ENCODE peak calls at places on chromosomes 11 and 22, in eight cellular contexts. S, M, G, O, K, T, H and E are unnamed samples.

GRCh38 chr11:121932646-121933185 is 183.3 kb downstream of the BLID start:
- DNase-seq in S (no peak), M (no peak), G (no peak), O (no peak), K (no peak), T (no peak), H (no peak), E (no peak)

GRCh38 chr22:47765757-47766156 is 1003.3 kb downstream of the TBC1D22A start:
- DNase-seq in S (no peak), M (no peak), G (no peak), O (no peak), K (no peak), T (no peak), H (no peak), E (no peak)

GRCh38 chr11:119460582-119460981 is 37.6 kb upstream of the THY1 start:
- DNase-seq in S (no peak), M (no peak), G (no peak), O (no peak), K (no peak), T (peak), H (no peak), E (peak)

GRCh38 chr11:10379871-10380568 is 75.0 kb upstream of the AMPD3 start:
- DNase-seq in S (no peak), M (no peak), G (no peak), O (peak), K (no peak), T (no peak), H (no peak), E (no peak)

GRCh38 chr11:69442807-69443137 is 38.7 kb upstream of the LINC01488 start:
- DNase-seq in S (no peak), M (peak), G (no peak), O (no peak), K (no peak), T (no peak), H (peak), E (no peak)

GRCh38 chr11:125164091-125164421 is 495 bp upstream of the PKNOX2 start:
- DNase-seq in S (no peak), M (no peak), G (no peak), O (no peak), K (no peak), T (no peak), H (no peak), E (no peak)

GRCh38 chr11:820655-821512 is 2.2 kb downstream of the PNPLA2 start:
- DNase-seq in S (no peak), M (peak), G (peak), O (peak), K (peak), T (no peak), H (peak), E (no peak)

GRCh38 chr11:19344661-19345518 is 104.1 kb upstream of the E2F8 start:
- DNase-seq in S (no peak), M (no peak), G (peak), O (peak), K (no peak), T (no peak), H (peak), E (no peak)

GRCh38 chr11:36073411-36074203 is 129.7 kb downstream of the LDLRAD3 start:
- DNase-seq in S (no peak), M (peak), G (no peak), O (no peak), K (no peak), T (peak), H (peak), E (peak)

GRCh38 chr11:76077575-76078150 is 128.6 kb downstream of the WNT11 start:
- DNase-seq in S (no peak), M (no peak), G (no peak), O (no peak), K (no peak), T (no peak), H (no peak), E (peak)

GRCh38 chr11:27646051-27646818 is 54.0 kb downstream of the BDNF start:
- DNase-seq in S (no peak), M (no peak), G (no peak), O (no peak), K (no peak), T (no peak), H (peak), E (no peak)

GRCh38 chr22:24106385-24107381 is 74.6 kb upstream of the SUSD2 start:
- DNase-seq in S (peak), M (no peak), G (peak), O (no peak), K (no peak), T (no peak), H (no peak), E (no peak)

GRCh38 chr11:18752502-18752901 is 26.5 kb upstream of the IGSF22 start:
- DNase-seq in S (no peak), M (no peak), G (no peak), O (no peak), K (no peak), T (no peak), H (no peak), E (no peak)

GRCh38 chr11:46290598-46291309 is 13.3 kb downstream of the CREB3L1 start:
- DNase-seq in S (peak), M (peak), G (peak), O (peak), K (no peak), T (peak), H (peak), E (peak)

GRCh38 chr11:33668468-33668825 is 32.2 kb downstream of the C11orf91 start:
- DNase-seq in S (no peak), M (no peak), G (no peak), O (no peak), K (no peak), T (no peak), H (no peak), E (no peak)

GRCh38 chr11:9688716-9689511 is 25.0 kb downstream of the SWAP70 start:
- DNase-seq in S (no peak), M (no peak), G (no peak), O (no peak), K (no peak), T (peak), H (peak), E (peak)

GRCh38 chr11:17386331-17387084 is 2.0 kb downstream of the KCNJ11 start:
- DNase-seq in S (peak), M (peak), G (peak), O (peak), K (peak), T (no peak), H (peak), E (peak)

GRCh38 chr11:130721736-130722135 is 194.5 kb downstream of the SNX19 start:
- DNase-seq in S (no peak), M (no peak), G (no peak), O (no peak), K (no peak), T (no peak), H (no peak), E (peak)

GRCh38 chr11:71518506-71519471 is 8.3 kb upstream of the KRTAP5-7 start:
- DNase-seq in S (no peak), M (no peak), G (no peak), O (no peak), K (no peak), T (no peak), H (no peak), E (no peak)

GRCh38 chr11:44241851-44242250 is 68.1 kb downstream of the ALX4 start:
- DNase-seq in S (no peak), M (no peak), G (no peak), O (no peak), K (no peak), T (no peak), H (peak), E (no peak)

GRCh38 chr22:32775957-32776356 is 25.5 kb upstream of the TIMP3 start:
- DNase-seq in S (no peak), M (no peak), G (no peak), O (peak), K (no peak), T (no peak), H (no peak), E (no peak)

GRCh38 chr11:17014774-17015638 is 792 bp upstream of the PLEKHA7 start:
- DNase-seq in S (no peak), M (no peak), G (peak), O (peak), K (no peak), T (no peak), H (no peak), E (peak)

GRCh38 chr11:28448186-28448585 is 340.0 kb downstream of the METTL15 start:
- DNase-seq in S (no peak), M (no peak), G (no peak), O (peak), K (no peak), T (no peak), H (no peak), E (peak)

GRCh38 chr11:12693485-12694181 is 19.4 kb downstream of the TEAD1 start:
- DNase-seq in S (peak), M (peak), G (peak), O (peak), K (peak), T (peak), H (peak), E (peak)

GRCh38 chr11:65290448-65291165 is 24.1 kb upstream of the CDC42EP2 start:
- DNase-seq in S (peak), M (peak), G (peak), O (peak), K (peak), T (peak), H (peak), E (peak)

GRCh38 chr11:57781529-57781943 is 19.9 kb downstream of the CTNND1 start:
- DNase-seq in S (no peak), M (peak), G (peak), O (no peak), K (no peak), T (no peak), H (peak), E (no peak)

GRCh38 chr11:2576116-2576515 is 123.7 kb downstream of the KCNQ1OT1 start:
- DNase-seq in S (peak), M (peak), G (peak), O (no peak), K (no peak), T (no peak), H (peak), E (no peak)

GRCh38 chr11:94664336-94664735 is 97.2 kb downstream of the PIWIL4 start:
- DNase-seq in S (no peak), M (no peak), G (no peak), O (peak), K (no peak), T (no peak), H (no peak), E (no peak)

GRCh38 chr22:43090130-43090789 is 1.1 kb upstream of the TTLL1 start:
- DNase-seq in S (peak), M (peak), G (peak), O (peak), K (peak), T (no peak), H (peak), E (peak)

GRCh38 chr11:40514124-40514523 is 945.3 kb downstream of the LRRC4C start:
- DNase-seq in S (no peak), M (no peak), G (no peak), O (peak), K (no peak), T (no peak), H (no peak), E (no peak)

GRCh38 chr22:30127749-30128166 is 47.5 kb downstream of the HORMAD2 start:
- DNase-seq in S (no peak), M (no peak), G (no peak), O (peak), K (no peak), T (peak), H (no peak), E (peak)

GRCh38 chr22:31337178-31337577 is 9.0 kb downstream of the PATZ1 start:
- DNase-seq in S (no peak), M (no peak), G (no peak), O (no peak), K (no peak), T (no peak), H (no peak), E (no peak)

GRCh38 chr11:111846640-111847039 is 24.7 kb downstream of the ALG9 start:
- DNase-seq in S (peak), M (no peak), G (no peak), O (no peak), K (no peak), T (peak), H (no peak), E (peak)

GRCh38 chr22:40345271-40345670 is 1.0 kb upstream of the ADSL start:
- DNase-seq in S (no peak), M (no peak), G (peak), O (no peak), K (no peak), T (no peak), H (no peak), E (no peak)

GRCh38 chr22:40340044-40340443 is 6.3 kb upstream of the ADSL start:
- DNase-seq in S (no peak), M (no peak), G (peak), O (no peak), K (no peak), T (no peak), H (no peak), E (no peak)

GRCh38 chr22:40345801-40346177 is 511 bp upstream of the ADSL start:
- DNase-seq in S (no peak), M (peak), G (peak), O (no peak), K (no peak), T (no peak), H (peak), E (no peak)

GRCh38 chr22:40342521-40342920 is 3.8 kb upstream of the ADSL start:
- DNase-seq in S (no peak), M (no peak), G (no peak), O (no peak), K (no peak), T (no peak), H (no peak), E (no peak)

GRCh38 chr22:40341604-40342003 is 4.7 kb upstream of the ADSL start:
- DNase-seq in S (no peak), M (no peak), G (no peak), O (no peak), K (no peak), T (no peak), H (no peak), E (no peak)
- H3K27ac ChIP-seq in S (no peak), M (no peak), G (no peak), O (no peak), K (no peak), T (no peak), H (no peak), E (no peak)

GRCh38 chr22:20889025-20889704 is 28.0 kb upstream of the CRKL start:
- DNase-seq in S (no peak), M (no peak), G (no peak), O (no peak), K (no peak), T (no peak), H (no peak), E (no peak)
- TF ChIP-seq CTCF in S (no peak), M (no peak), G (no peak), O (no peak), K (no peak), T (no peak), H (no peak), E (no peak)

DNA sequence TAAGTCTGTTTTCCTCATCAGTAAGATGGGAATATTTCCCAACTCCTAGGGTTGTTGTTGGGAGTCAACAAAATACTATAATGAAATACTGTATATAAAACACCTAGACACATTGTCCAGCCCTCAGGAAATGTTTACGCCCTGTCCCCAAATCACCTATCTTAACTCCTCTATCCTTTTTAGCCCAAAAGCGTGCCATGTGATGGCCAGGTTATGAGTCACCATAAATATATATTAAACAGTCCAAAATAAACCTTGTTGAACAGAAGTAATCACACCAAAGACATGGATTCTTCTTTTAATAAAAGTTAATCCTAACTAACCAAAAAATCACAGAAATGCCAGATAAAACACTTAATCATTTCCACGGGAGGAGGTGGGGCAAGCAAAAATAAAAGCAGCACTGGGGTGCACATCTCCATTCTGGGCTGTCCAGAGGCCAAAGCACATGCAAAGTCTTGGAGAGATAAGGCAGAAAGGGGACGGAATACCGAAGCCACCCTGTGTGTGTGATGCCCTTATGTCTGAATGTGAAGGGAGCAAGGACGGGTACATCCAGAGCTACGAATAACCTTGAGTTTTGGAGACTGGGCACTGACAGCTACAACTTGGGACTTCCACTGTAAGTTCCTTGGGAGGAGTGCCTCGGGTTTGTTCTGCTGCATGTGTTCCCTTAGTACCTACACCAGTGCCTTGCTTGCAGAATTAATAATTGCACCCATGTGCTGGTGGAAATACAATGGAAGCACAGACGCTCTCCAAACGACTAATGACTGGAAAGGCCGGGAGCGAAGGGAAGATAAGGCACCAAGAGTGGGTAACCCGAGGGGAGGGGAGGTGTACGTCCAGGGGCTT is 1.1 kb downstream of the OSBP start:
- DNase-seq in S (no peak), M (no peak), G (no peak), O (peak), K (no peak), T (no peak), H (no peak), E (peak)
- H3K4me3 ChIP-seq in S (peak), M (peak), G (peak), O (peak), K (peak), T (peak), H (peak), E (peak)

GRCh38 chr22:19885841-19886592 is 31.3 kb upstream of the GNB1L start:
- DNase-seq in S (no peak), M (no peak), G (no peak), O (no peak), K (no peak), T (no peak), H (peak), E (no peak)
- H3K27ac ChIP-seq in S (no peak), M (peak), G (no peak), O (no peak), K (no peak), T (no peak), H (no peak), E (no peak)